ENCODE peak calls at places on chromosomes 7 and 10, in six cellular contexts. R is Calu3, W is fibroblast of lung, O is Panc1, X is SK-N-SH, E is progenitor cell of endocrine pancreas. Y is an unnamed sample.

GRCh38 chr10:114327537-114328277 is 76.6 kb downstream of the AFAP1L2 start:
- DNase-seq in R (no peak), W (no peak), O (no peak), X (no peak), E (no peak), Y (no peak)

GRCh38 chr7:1671876-1672451 is 1.9 kb downstream of the ELFN1 start:
- DNase-seq in R (no peak), W (no peak), O (no peak), X (peak), E (peak), Y (no peak)

GRCh38 chr7:3162286-3162685 is 118.6 kb upstream of the CARD11 start:
- DNase-seq in R (no peak), W (peak), O (no peak), X (peak), E (no peak), Y (no peak)

GRCh38 chr7:114970308-114970707 is 48.4 kb downstream of the MDFIC start:
- DNase-seq in R (no peak), W (no peak), O (no peak), X (no peak), E (no peak), Y (no peak)

GRCh38 chr7:8035647-8036518 is 67.3 kb downstream of the GLCCI1 start:
- DNase-seq in R (no peak), W (peak), O (peak), X (no peak), E (no peak), Y (no peak)

GRCh38 chr7:84879936-84880325 is 306.9 kb downstream of the SEMA3D start:
- DNase-seq in R (no peak), W (no peak), O (no peak), X (no peak), E (no peak), Y (no peak)

GRCh38 chr7:124246262-124246863 is 213.5 kb upstream of the TMEM229A start:
- DNase-seq in R (no peak), W (peak), O (no peak), X (no peak), E (no peak), Y (no peak)

GRCh38 chr10:128046934-128047251 is 79.3 kb downstream of the MKI67 start:
- DNase-seq in R (no peak), W (no peak), O (no peak), X (no peak), E (no peak), Y (no peak)

GRCh38 chr7:1193593-1194424 is 33.8 kb upstream of the ZFAND2A start:
- DNase-seq in R (peak), W (peak), O (no peak), X (peak), E (no peak), Y (peak)

GRCh38 chr7:106779877-106780276 is 85.2 kb upstream of the PIK3CG start:
- DNase-seq in R (peak), W (no peak), O (no peak), X (no peak), E (peak), Y (peak)

GRCh38 chr10:128568491-128568890 is 442.3 kb upstream of the MKI67 start:
- DNase-seq in R (no peak), W (no peak), O (no peak), X (no peak), E (no peak), Y (no peak)

DNA sequence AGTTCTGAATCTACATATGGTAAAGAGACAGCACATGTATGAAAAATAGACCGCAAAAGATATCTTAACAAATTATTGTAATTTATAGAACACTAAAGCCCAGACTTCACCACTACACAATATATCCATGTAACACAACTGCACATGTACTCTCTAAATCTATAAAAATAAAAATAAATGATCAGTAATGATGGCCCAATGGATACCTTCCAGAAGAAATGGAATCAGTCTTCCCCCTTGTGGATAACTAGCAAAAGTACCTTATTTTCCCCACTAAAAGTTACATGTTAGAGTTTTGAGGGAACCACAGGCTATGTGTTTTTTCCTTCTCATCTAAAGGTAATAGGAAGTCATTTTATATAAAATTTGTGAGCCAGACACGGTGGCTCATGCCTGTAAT is 25.7 kb downstream of the C7orf25 start:
- DNase-seq in R (no peak), W (peak), O (no peak), X (peak), E (no peak), Y (no peak)
- TF ChIP-seq CTCF in R (no peak), W (peak), O (peak), X (peak), E (peak), Y (no peak)

GRCh38 chr7:135936497-135937217 is 40.5 kb downstream of the MTPN start:
- DNase-seq in R (no peak), W (no peak), O (no peak), X (no peak), E (no peak), Y (no peak)
- TF ChIP-seq CTCF in R (no peak), W (no peak), O (no peak), X (no peak), E (no peak), Y (no peak)

DNA sequence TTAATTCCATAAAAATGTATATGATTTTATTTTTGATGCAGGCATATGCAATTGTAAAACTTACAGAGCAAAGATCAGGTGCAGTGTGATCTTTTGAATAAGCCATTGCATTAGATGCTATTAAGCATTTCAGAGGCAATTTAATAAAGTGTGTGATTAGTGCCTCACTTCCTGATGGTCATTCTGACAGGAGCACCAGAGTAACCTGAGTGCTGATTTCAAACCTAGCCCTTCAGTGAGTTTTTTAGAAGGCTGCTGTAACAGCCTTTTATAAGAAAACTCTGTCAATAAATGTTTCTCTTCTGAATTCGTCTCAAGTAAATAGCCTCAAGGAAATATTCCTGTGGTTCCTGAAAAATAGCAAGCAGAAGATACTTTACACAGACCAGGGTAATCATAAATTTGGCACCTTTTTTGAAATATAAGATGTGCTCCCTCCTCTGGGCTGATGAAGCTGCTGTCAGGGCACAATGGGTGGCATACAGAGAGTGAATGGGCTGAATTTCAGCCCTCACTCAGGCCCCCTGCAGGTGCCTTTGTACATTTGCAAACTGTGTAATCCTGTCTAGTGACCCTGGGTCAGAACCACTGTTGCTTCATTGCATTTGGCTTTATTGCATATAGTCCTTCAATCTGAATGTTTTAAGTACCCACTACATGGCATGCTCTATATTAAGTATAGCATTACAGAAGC is 193.7 kb upstream of the CSTF2T start:
- DNase-seq in R (peak), W (peak), O (no peak), X (peak), E (no peak), Y (no peak)
- TF ChIP-seq CTCF in R (no peak), W (peak), O (peak), X (peak), E (peak), Y (no peak)

GRCh38 chr10:48511066-48511854 is 93.6 kb downstream of the ARHGAP22 start:
- DNase-seq in R (no peak), W (no peak), O (no peak), X (no peak), E (no peak), Y (no peak)

GRCh38 chr10:48507933-48508830 is 96.7 kb downstream of the ARHGAP22 start:
- DNase-seq in R (no peak), W (peak), O (no peak), X (no peak), E (no peak), Y (peak)

GRCh38 chr10:48509061-48509772 is 95.7 kb downstream of the ARHGAP22 start:
- DNase-seq in R (no peak), W (no peak), O (no peak), X (no peak), E (no peak), Y (peak)

GRCh38 chr10:48511855-48512191 is 93.0 kb downstream of the ARHGAP22 start:
- DNase-seq in R (no peak), W (no peak), O (no peak), X (no peak), E (no peak), Y (no peak)

GRCh38 chr10:48509974-48510692 is 94.7 kb downstream of the ARHGAP22 start:
- DNase-seq in R (peak), W (peak), O (no peak), X (no peak), E (no peak), Y (peak)
- TF ChIP-seq CTCF in R (peak), W (peak), O (peak), X (no peak), E (peak), Y (no peak)

DNA sequence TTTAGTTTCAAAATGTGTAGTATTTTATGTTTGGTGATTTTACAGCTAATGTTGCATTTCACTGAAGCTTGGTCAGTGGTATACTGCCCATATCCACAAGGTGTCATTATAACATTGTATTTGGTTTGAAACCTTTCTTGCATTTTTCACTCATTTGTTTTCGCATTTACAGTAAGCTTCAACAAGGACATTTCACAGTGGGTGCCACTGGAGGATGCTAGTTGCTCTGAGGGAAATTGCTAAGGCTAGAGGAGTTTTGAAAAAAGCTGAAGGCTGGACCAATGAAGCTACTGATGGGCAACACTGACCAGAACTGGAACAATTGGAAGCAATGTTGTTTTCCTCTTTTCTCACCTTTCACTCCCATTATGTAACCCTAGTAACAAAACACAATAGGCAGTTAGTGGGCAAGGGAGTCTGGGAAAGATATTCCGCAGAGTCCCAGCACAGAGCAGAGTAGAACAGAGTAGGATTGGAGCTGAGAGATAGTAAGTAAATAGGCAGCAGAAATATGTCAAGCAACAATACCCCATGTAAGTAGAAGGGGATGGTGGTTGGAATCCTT is 23.6 kb upstream of the SRI start:
- DNase-seq in R (peak), W (peak), O (peak), X (peak), E (no peak), Y (no peak)
- TF ChIP-seq CTCF in R (peak), W (peak), O (peak), X (peak), E (peak), Y (peak)

GRCh38 chr10:112873541-112873940 is 76.5 kb upstream of the TCF7L2 start:
- DNase-seq in R (no peak), W (no peak), O (no peak), X (no peak), E (no peak), Y (no peak)

GRCh38 chr10:112874982-112875381 is 75.1 kb upstream of the TCF7L2 start:
- DNase-seq in R (no peak), W (no peak), O (no peak), X (no peak), E (no peak), Y (no peak)

GRCh38 chr10:112875474-112876267 is 74.4 kb upstream of the TCF7L2 start:
- DNase-seq in R (peak), W (peak), O (no peak), X (no peak), E (no peak), Y (peak)

GRCh38 chr10:112871021-112871420 is 79.0 kb upstream of the TCF7L2 start:
- DNase-seq in R (no peak), W (no peak), O (no peak), X (no peak), E (no peak), Y (no peak)

GRCh38 chr10:112872728-112873127 is 77.3 kb upstream of the TCF7L2 start:
- DNase-seq in R (no peak), W (no peak), O (no peak), X (no peak), E (no peak), Y (no peak)
- TF ChIP-seq CTCF in R (no peak), W (peak), O (peak), X (peak), E (peak), Y (no peak)

GRCh38 chr7:21028186-21028989 is 241.7 kb upstream of the SP8 start:
- DNase-seq in R (no peak), W (peak), O (no peak), X (no peak), E (no peak), Y (peak)
- TF ChIP-seq CTCF in R (no peak), W (no peak), O (no peak), X (no peak), E (no peak), Y (no peak)

DNA sequence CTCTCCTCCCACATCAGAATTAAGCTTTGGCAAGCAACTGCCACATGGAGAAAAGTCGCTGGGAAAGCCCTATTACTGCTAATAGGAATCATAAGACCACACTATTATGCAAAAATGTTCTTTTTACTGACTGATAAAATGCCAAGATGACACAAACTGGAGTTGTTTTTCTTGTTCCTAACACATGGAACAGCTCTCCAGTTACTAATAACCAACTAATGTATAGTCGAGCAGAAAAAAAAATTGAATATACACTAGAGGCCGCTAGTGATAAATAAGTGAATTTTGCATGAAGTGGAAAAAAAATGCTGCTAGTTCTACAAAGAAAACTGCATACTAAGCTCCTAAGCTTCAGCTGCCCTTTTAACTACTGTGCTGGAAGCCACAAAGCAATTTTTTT is 165.6 kb downstream of the TPK1 start:
- DNase-seq in R (no peak), W (peak), O (no peak), X (no peak), E (no peak), Y (no peak)
- TF ChIP-seq CTCF in R (no peak), W (no peak), O (peak), X (peak), E (no peak), Y (no peak)

Y was measured in colonic mucosa.